ENCODE peak calls at places on chromosomes 13 and 19, in five cellular contexts. G, W, P, Z and U are unnamed samples.

GRCh38 chr13:19665427-19665859 is 32.0 kb downstream of the MPHOSPH8 start:
- DNase-seq in G (no peak), W (no peak), P (peak; percentile 38), Z (no peak), U (no peak)

GRCh38 chr19:42052241-42052863 is 17.7 kb downstream of the GRIK5 start:
- DNase-seq in G (no peak), W (no peak), P (peak; percentile 50), Z (no peak), U (no peak)

GRCh38 chr13:106038752-106039151 is 496.7 kb downstream of the EFNB2 start:
- DNase-seq in G (peak; percentile 90), W (no peak), P (no peak), Z (no peak), U (peak; percentile 5)

GRCh38 chr13:106786006-106786579 is 218.2 kb upstream of the ARGLU1 start:
- DNase-seq in G (no peak), W (no peak), P (no peak), Z (no peak), U (no peak)

GRCh38 chr13:112725346-112726017 is 35.6 kb downstream of the ATP11A start:
- DNase-seq in G (peak; percentile 62), W (no peak), P (no peak), Z (peak; percentile 24), U (no peak)

GRCh38 chr19:32407004-32407992 is 1.7 kb downstream of the DPY19L3 start:
- DNase-seq in G (peak; percentile 37), W (peak; percentile 16), P (peak; percentile 36), Z (no peak), U (no peak)

GRCh38 chr19:3403489-3404323 is 37.3 kb downstream of the NFIC start:
- DNase-seq in G (peak; percentile 97), W (peak; percentile 48), P (peak; percentile 93), Z (no peak), U (no peak)

GRCh38 chr13:110118106-110118505 is 188.9 kb downstream of the COL4A1 start:
- DNase-seq in G (no peak), W (no peak), P (no peak), Z (no peak), U (no peak)

GRCh38 chr19:19062454-19063182 is 1.2 kb upstream of the SLC25A42 start:
- DNase-seq in G (peak; percentile 63), W (peak; percentile 30), P (no peak), Z (no peak), U (no peak)

GRCh38 chr13:88764103-88764502 is 1092.9 kb downstream of the SLITRK5 start:
- DNase-seq in G (no peak), W (no peak), P (no peak), Z (no peak), U (no peak)

GRCh38 chr13:112905619-112905989 is 63.4 kb upstream of the MCF2L start:
- DNase-seq in G (no peak), W (no peak), P (no peak), Z (no peak), U (no peak)

GRCh38 chr19:37936166-37936565 is 29.2 kb downstream of the SIPA1L3 start:
- DNase-seq in G (no peak), W (peak; percentile 68), P (no peak), Z (no peak), U (peak; percentile 55)

GRCh38 chr13:112968380-112968909 is 569 bp upstream of the MCF2L start:
- DNase-seq in G (no peak), W (no peak), P (peak; percentile 82), Z (no peak), U (no peak)

GRCh38 chr19:6423499-6424189 is 967 bp downstream of the KHSRP start:
- DNase-seq in G (peak; percentile 42), W (peak; percentile 49), P (peak; percentile 65), Z (no peak), U (no peak)

GRCh38 chr13:113545455-113545930 is 39.1 kb upstream of the TFDP1 start:
- DNase-seq in G (peak; percentile 47), W (no peak), P (peak; percentile 59), Z (no peak), U (no peak)

GRCh38 chr13:101747039-101747438 is 294.6 kb downstream of the ITGBL1 start:
- DNase-seq in G (no peak), W (no peak), P (no peak), Z (no peak), U (no peak)

GRCh38 chr13:44362394-44363040 is 11.1 kb upstream of the SERP2 start:
- DNase-seq in G (no peak), W (no peak), P (no peak), Z (no peak), U (no peak)

GRCh38 chr13:33244210-33244906 is 41.2 kb downstream of the STARD13 start:
- DNase-seq in G (no peak), W (no peak), P (no peak), Z (no peak), U (no peak)

GRCh38 chr19:45500918-45501729 is 2.9 kb downstream of the PPM1N start:
- DNase-seq in G (no peak), W (no peak), P (peak; percentile 1), Z (no peak), U (no peak)

GRCh38 chr13:44974056-44974798 is 15.0 kb downstream of the NUFIP1 start:
- DNase-seq in G (peak; percentile 65), W (no peak), P (no peak), Z (peak; percentile 37), U (no peak)

GRCh38 chr13:99269627-99270252 is 11.6 kb upstream of the GPR18 start:
- DNase-seq in G (peak; percentile 78), W (peak; percentile 25), P (peak; percentile 17), Z (no peak), U (peak; percentile 45)

GRCh38 chr13:67554746-67555452 is 324.8 kb upstream of the PCDH9 start:
- DNase-seq in G (peak; percentile 76), W (no peak), P (no peak), Z (no peak), U (no peak)

GRCh38 chr13:91031508-91031907 is 316.0 kb upstream of the MIR17HG start:
- DNase-seq in G (no peak), W (no peak), P (no peak), Z (no peak), U (peak; percentile 1)

GRCh38 chr19:31675187-31675913 is 326.1 kb upstream of the TSHZ3 start:
- DNase-seq in G (peak; percentile 59), W (no peak), P (no peak), Z (no peak), U (no peak)

GRCh38 chr13:106523566-106523965 is 11.9 kb downstream of the EFNB2 start:
- DNase-seq in G (no peak), W (no peak), P (peak; percentile 37), Z (no peak), U (no peak)

GRCh38 chr13:35797946-35798345 is 321.5 kb upstream of the MAB21L1 start:
- DNase-seq in G (no peak), W (no peak), P (no peak), Z (no peak), U (no peak)

GRCh38 chr19:39163621-39164020 is 33.1 kb upstream of the NCCRP1 start:
- DNase-seq in G (no peak), W (no peak), P (no peak), Z (no peak), U (no peak)

GRCh38 chr13:29754486-29754806 is 96.0 kb downstream of the UBL3 start:
- DNase-seq in G (peak; percentile 61), W (peak; percentile 47), P (no peak), Z (no peak), U (no peak)

GRCh38 chr19:57560049-57560491 is 407 bp upstream of the ZNF550 start:
- DNase-seq in G (peak; percentile 76), W (no peak), P (peak; percentile 30), Z (no peak), U (no peak)

DNA sequence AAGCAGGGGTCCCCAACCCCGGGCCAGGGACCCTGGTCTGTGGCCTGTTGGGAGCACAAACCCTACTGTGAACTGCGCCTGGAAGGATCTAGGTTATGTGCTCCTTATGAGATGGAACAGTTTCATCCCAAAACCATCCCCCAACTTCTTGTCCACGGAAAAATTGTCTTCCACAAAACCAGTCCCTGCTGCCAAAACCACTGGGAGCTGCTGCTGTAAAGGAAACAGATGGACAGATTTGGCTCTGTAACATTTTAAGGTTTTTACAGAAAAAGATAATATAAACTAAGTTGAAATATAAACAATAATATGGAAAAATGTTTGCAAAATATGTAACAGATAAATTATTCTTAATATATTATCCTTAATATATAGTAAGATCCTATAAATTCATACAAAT is 73.7 kb downstream of the COG6 start:
- DNase-seq in G (peak; percentile 15), W (no peak), P (no peak), Z (no peak), U (no peak)
- TF ChIP-seq SMC3 in G (no peak), W (no peak), P (no peak), Z (no peak), U (no peak)

GRCh38 chr13:42396901-42397670 is 125.1 kb downstream of the AKAP11 start:
- DNase-seq in G (no peak), W (no peak), P (no peak), Z (no peak), U (no peak)
- TF ChIP-seq SMC3 in G (no peak), W (no peak), P (no peak), Z (no peak), U (no peak)

DNA sequence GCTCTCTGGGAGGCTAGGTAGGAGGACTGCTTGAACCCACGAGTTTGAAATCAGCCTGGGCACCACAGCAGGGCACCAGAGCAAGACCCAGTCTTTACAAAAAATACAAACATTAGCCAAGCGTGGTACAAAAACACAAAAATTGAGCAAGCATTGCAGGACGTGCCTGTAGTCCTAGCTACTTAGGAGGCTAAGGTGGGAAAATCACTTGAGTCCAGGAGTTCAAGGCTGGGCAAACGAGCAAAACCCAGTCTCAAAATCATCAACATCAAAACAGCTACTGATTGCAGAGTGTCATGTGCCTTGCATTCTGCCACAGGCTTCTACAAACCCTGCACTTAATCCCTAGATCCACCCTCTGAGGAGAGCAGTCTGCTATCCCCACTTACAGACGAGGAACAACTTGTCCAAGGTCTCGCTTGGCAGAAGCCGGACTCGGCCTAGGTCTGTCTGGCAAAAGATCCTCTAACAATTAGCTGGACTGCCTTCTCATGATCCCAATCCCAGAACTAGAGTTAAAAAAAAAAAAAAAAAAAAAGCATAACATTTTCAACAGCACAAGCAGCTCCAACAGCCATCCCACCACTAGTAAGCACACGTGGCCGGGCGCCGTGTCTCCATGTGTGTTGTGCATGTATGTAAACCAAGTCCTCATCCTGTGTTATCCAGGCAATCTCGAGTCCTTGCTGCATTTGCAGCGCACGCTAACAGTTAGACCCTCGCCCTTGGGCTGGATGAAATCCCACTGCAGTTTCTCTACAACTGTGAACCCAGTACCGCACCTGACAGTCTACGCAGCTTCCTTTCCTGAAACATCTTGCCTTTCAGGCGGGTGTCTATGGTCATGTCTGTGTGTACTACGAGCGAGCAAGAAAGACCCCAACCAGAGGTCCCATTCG is 2.0 kb downstream of the PPP6R1 start:
- DNase-seq in G (no peak), W (peak; percentile 74), P (no peak), Z (no peak), U (no peak)
- TF ChIP-seq SMC3 in G (no peak), W (no peak), P (no peak), Z (no peak), U (no peak)

DNA sequence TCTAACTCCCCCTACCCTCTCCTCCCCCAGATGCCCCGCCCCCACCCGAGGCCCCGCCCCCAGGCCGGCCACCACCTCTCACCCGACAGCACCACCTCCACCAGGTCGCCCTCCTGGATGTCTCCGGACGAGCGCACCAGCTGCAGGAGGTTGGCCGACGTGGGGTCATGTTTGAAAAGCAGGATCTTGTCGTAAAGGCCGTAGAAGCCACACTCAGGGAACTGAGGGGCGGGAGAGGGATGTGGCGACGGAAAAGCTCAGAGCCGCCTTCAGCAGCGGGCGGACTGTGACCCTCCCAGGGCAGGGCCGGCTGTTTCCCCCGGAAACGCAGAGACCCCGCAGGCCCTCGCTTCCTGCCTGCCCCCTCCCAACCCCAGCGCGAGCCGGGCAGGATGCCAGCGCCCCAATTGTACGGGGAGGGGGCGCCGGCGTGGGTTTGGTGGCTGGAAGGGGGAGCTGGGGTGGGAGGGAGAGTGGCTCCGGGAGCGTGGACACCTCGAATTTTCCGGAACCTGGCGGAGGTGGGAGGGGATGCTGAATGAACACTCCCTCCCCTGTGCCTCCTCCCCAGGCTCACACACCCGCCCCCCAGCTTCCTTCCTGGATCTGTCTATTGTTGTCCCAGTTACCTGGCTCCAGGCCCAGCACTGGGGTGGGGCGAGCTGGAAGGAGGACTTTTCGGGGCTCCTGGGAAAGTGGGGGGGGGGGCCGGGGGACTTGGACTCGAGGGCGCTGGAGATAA is 3.0 kb downstream of the PRKD2 start:
- DNase-seq in G (peak; percentile 63), W (peak; percentile 75), P (peak; percentile 96), Z (no peak), U (peak; percentile 84)
- TF ChIP-seq SMC3 in G (no peak), W (no peak), P (no peak), Z (no peak), U (no peak)